ENCODE peak calls at places on chromosomes 6 and 20, in seven cellular contexts. V is heart right ventricle, K is keratinocyte, L is foreskin melanocyte, N is aorta, Q is nephron progenitor cell, E is HT-29. X is an unnamed sample.

GRCh38 chr6:129153257-129153656 is 270.3 kb downstream of the LAMA2 start:
- DNase-seq in V (no peak), K (no peak), L (no peak), N (no peak), Q (no peak), E (no peak), X (no peak)

GRCh38 chr20:63461364-63461763 is 11.1 kb downstream of the KCNQ2 start:
- DNase-seq in V (no peak), K (no peak), L (no peak), N (no peak), Q (peak; percentile 89), E (no peak), X (no peak)

GRCh38 chr6:106087548-106088325 is 1.6 kb downstream of the PRDM1 start:
- DNase-seq in V (peak; percentile 48), K (no peak), L (no peak), N (peak; percentile 65), Q (no peak), E (no peak), X (no peak)

GRCh38 chr6:5173862-5174643 is 86.7 kb downstream of the LYRM4 start:
- DNase-seq in V (peak; percentile 16), K (no peak), L (peak; percentile 63), N (no peak), Q (no peak), E (no peak), X (no peak)

GRCh38 chr6:28357036-28357435 is 7.3 kb downstream of the ZKSCAN3 start:
- DNase-seq in V (no peak), K (no peak), L (no peak), N (no peak), Q (no peak), E (no peak), X (no peak)

GRCh38 chr6:2917065-2917464 is 14.0 kb upstream of the SERPINB9 start:
- DNase-seq in V (no peak), K (no peak), L (no peak), N (no peak), Q (no peak), E (no peak), X (peak; percentile 46)

GRCh38 chr6:116404706-116405105 is 34.0 kb downstream of the DSE start:
- DNase-seq in V (no peak), K (no peak), L (no peak), N (no peak), Q (no peak), E (no peak), X (no peak)

GRCh38 chr20:34579936-34580587 is 21.5 kb downstream of the MAP1LC3A start:
- DNase-seq in V (no peak), K (no peak), L (no peak), N (no peak), Q (no peak), E (peak; percentile 55), X (no peak)

GRCh38 chr6:168418631-168419250 is 22.2 kb upstream of the SMOC2 start:
- DNase-seq in V (no peak), K (no peak), L (no peak), N (no peak), Q (peak; percentile 49), E (no peak), X (no peak)

GRCh38 chr20:55174635-55175034 is 699.2 kb downstream of the DOK5 start:
- DNase-seq in V (no peak), K (no peak), L (no peak), N (no peak), Q (no peak), E (no peak), X (no peak)

GRCh38 chr6:82040405-82041221 is 206.9 kb downstream of the IBTK start:
- DNase-seq in V (peak; percentile 50), K (no peak), L (peak; percentile 60), N (no peak), Q (peak; percentile 39), E (peak; percentile 55), X (no peak)

GRCh38 chr6:129009856-129010255 is 126.9 kb downstream of the LAMA2 start:
- DNase-seq in V (no peak), K (no peak), L (no peak), N (no peak), Q (no peak), E (no peak), X (no peak)

GRCh38 chr20:58510921-58511320 is 4.3 kb downstream of the APCDD1L start:
- DNase-seq in V (no peak), K (no peak), L (no peak), N (no peak), Q (no peak), E (no peak), X (no peak)

X was measured in H1.